ENCODE peak calls at places on chromosomes 5 and 9, in six cellular contexts. A, F, J, H, Z and P are unnamed samples.

GRCh38 chr9:133664651-133665050 is 28.5 kb downstream of the DBH start:
- DNase-seq in A (no peak), F (no peak), J (no peak), H (peak), Z (no peak), P (no peak)

GRCh38 chr9:99299214-99300102 is 77.4 kb downstream of the SEC61B start:
- DNase-seq in A (no peak), F (no peak), J (no peak), H (no peak), Z (no peak), P (no peak)

GRCh38 chr5:73213566-73213998 is 40.6 kb downstream of the TMEM174 start:
- DNase-seq in A (no peak), F (no peak), J (peak), H (no peak), Z (peak), P (no peak)

GRCh38 chr5:141841376-141841775 is 36.8 kb downstream of the PCDH1 start:
- DNase-seq in A (no peak), F (no peak), J (no peak), H (no peak), Z (peak), P (no peak)

GRCh38 chr5:109170629-109171350 is 239.0 kb downstream of the PJA2 start:
- DNase-seq in A (no peak), F (no peak), J (no peak), H (no peak), Z (no peak), P (no peak)

GRCh38 chr5:149550608-149551226 is 522 bp downstream of the CSNK1A1 start:
- DNase-seq in A (no peak), F (peak), J (no peak), H (no peak), Z (no peak), P (no peak)

GRCh38 chr9:35733109-35733541 is 659 bp downstream of the CREB3 start:
- DNase-seq in A (no peak), F (peak), J (peak), H (no peak), Z (peak), P (no peak)

GRCh38 chr5:132420706-132421272 is 51.3 kb downstream of the SLC22A5 start:
- DNase-seq in A (no peak), F (peak), J (no peak), H (no peak), Z (no peak), P (no peak)

GRCh38 chr5:179226696-179227095 is 118.6 kb downstream of the ADAMTS2 start:
- DNase-seq in A (peak), F (no peak), J (no peak), H (no peak), Z (no peak), P (no peak)